ENCODE peak calls at places on chromosome 18, in four cellular contexts. N is mammary epithelial cell; E is activated CD4-positive, alpha-beta T cell treated with anti-CD3 and anti-CD28 coated beads, Interleukin-2, amount 50 U/mL, for 1 hour; G is NCI-H446 treated with DMSO at 0.1 percent for 48 hours. H is an unnamed sample.

GRCh38 chr18:49464718-49465598 is 4.5 kb upstream of the DYM start:
- DNase-seq in N (no peak), E (no peak), G (no peak), H (no peak)

GRCh38 chr18:12597775-12598174 is 60.1 kb downstream of the SPIRE1 start:
- DNase-seq in N (peak; percentile 83), E (no peak), G (no peak), H (no peak)

GRCh38 chr18:44592639-44593038 is 88.0 kb upstream of the SETBP1 start:
- DNase-seq in N (no peak), E (no peak), G (peak; percentile 30), H (no peak)

GRCh38 chr18:79939096-79939495 is 12.4 kb downstream of the SLC66A2 start:
- DNase-seq in N (no peak), E (no peak), G (no peak), H (no peak)

GRCh38 chr18:48488388-48488850 is 50.4 kb upstream of the CTIF start:
- DNase-seq in N (peak; percentile 73), E (no peak), G (no peak), H (no peak)

GRCh38 chr18:63775166-63775730 is at the start of gene SERPINB7:
- DNase-seq in N (peak; percentile 92), E (no peak), G (no peak), H (no peak)

GRCh38 chr18:54679318-54680149 is 88.5 kb downstream of the DYNAP start:
- DNase-seq in N (peak; percentile 64), E (no peak), G (peak; percentile 13), H (no peak)

GRCh38 chr18:13539050-13539449 is 187.3 kb downstream of the FAM210A start:
- DNase-seq in N (no peak), E (peak; percentile 27), G (no peak), H (peak; percentile 47)

GRCh38 chr18:27004056-27004829 is 138.7 kb upstream of the AQP4 start:
- DNase-seq in N (no peak), E (no peak), G (no peak), H (no peak)

GRCh38 chr18:8988262-8988871 is 114.1 kb upstream of the NDUFV2 start:
- DNase-seq in N (peak; percentile 34), E (peak; percentile 45), G (peak; percentile 45), H (peak; percentile 51)

GRCh38 chr18:10685484-10685883 is 159.7 kb downstream of the NAPG start:
- DNase-seq in N (no peak), E (no peak), G (no peak), H (no peak)

GRCh38 chr18:79947054-79947755 is 4.2 kb downstream of the SLC66A2 start:
- DNase-seq in N (peak; percentile 68), E (no peak), G (no peak), H (no peak)

GRCh38 chr18:8705941-8706544 is 687 bp downstream of the MTCL1 start:
- DNase-seq in N (peak; percentile 14), E (no peak), G (no peak), H (peak; percentile 32)

GRCh38 chr18:23229472-23229871 is 94.2 kb downstream of the CABLES1 start:
- DNase-seq in N (no peak), E (no peak), G (no peak), H (no peak)

GRCh38 chr18:33326975-33327374 is 113.5 kb downstream of the CCDC178 start:
- DNase-seq in N (no peak), E (no peak), G (no peak), H (no peak)

GRCh38 chr18:59814872-59815271 is 84.9 kb upstream of the PMAIP1 start:
- DNase-seq in N (peak; percentile 57), E (no peak), G (no peak), H (no peak)

GRCh38 chr18:59426855-59427254 is 67.8 kb upstream of the LMAN1 start:
- DNase-seq in N (peak; percentile 30), E (no peak), G (no peak), H (no peak)

GRCh38 chr18:13791181-13791580 is 32.8 kb upstream of the MC5R start:
- DNase-seq in N (peak; percentile 76), E (no peak), G (no peak), H (no peak)

GRCh38 chr18:61896118-61896517 is 3.3 kb upstream of the RNF152 start:
- DNase-seq in N (no peak), E (no peak), G (no peak), H (no peak)

GRCh38 chr18:47901624-47902362 is 28.7 kb downstream of the SMAD2 start:
- DNase-seq in N (peak; percentile 30), E (no peak), G (no peak), H (peak; percentile 18)

GRCh38 chr18:24913507-24914147 is 438.3 kb downstream of the ZNF521 start:
- DNase-seq in N (no peak), E (no peak), G (peak; percentile 30), H (no peak)

GRCh38 chr18:46152808-46153617 is 48.8 kb downstream of the HAUS1 start:
- DNase-seq in N (peak; percentile 82), E (no peak), G (no peak), H (no peak)

GRCh38 chr18:76495435-76496199 is 575 bp upstream of the ZNF516 start:
- DNase-seq in N (peak; percentile 32), E (no peak), G (no peak), H (peak; percentile 30)

GRCh38 chr18:3340682-3341097 is 78.8 kb downstream of the MYL12B start:
- DNase-seq in N (no peak), E (no peak), G (no peak), H (no peak)

GRCh38 chr18:49562481-49563129 is 748 bp downstream of the LIPG start:
- DNase-seq in N (peak; percentile 57), E (no peak), G (no peak), H (no peak)

GRCh38 chr18:58484989-58485962 is 143.6 kb downstream of the ALPK2 start:
- DNase-seq in N (no peak), E (no peak), G (no peak), H (no peak)

GRCh38 chr18:2302628-2303516 is 268.4 kb downstream of the METTL4 start:
- DNase-seq in N (peak; percentile 76), E (no peak), G (no peak), H (no peak)

GRCh38 chr18:62200121-62200914 is 13.3 kb downstream of the RELCH start:
- DNase-seq in N (peak; percentile 47), E (no peak), G (no peak), H (no peak)

GRCh38 chr18:74353169-74353775 is 37.6 kb downstream of the C18orf63 start:
- DNase-seq in N (peak; percentile 51), E (peak; percentile 57), G (peak; percentile 3), H (peak; percentile 11)

GRCh38 chr18:46488472-46489213 is 168.4 kb downstream of the LOXHD1 start:
- DNase-seq in N (no peak), E (no peak), G (peak; percentile 74), H (no peak)

GRCh38 chr18:34543940-34544339 is 166.2 kb upstream of the DTNA start:
- DNase-seq in N (no peak), E (no peak), G (no peak), H (no peak)

GRCh38 chr18:41955688-41956087 is 654 bp downstream of the PIK3C3 start:
- DNase-seq in N (peak; percentile 17), E (no peak), G (no peak), H (no peak)

GRCh38 chr18:37742436-37742835 is 176.8 kb upstream of the CELF4 start:
- DNase-seq in N (no peak), E (no peak), G (no peak), H (no peak)

GRCh38 chr18:49177812-49178211 is 227.0 kb upstream of the SMAD7 start:
- DNase-seq in N (peak; percentile 63), E (no peak), G (no peak), H (no peak)

GRCh38 chr18:22410126-22410525 is 7.6 kb downstream of the CTAGE1 start:
- DNase-seq in N (no peak), E (no peak), G (no peak), H (no peak)

GRCh38 chr18:45320724-45321123 is 294.6 kb upstream of the SLC14A2 start:
- DNase-seq in N (no peak), E (no peak), G (peak; percentile 21), H (no peak)

GRCh38 chr18:23230688-23231087 is 95.4 kb downstream of the CABLES1 start:
- DNase-seq in N (no peak), E (no peak), G (no peak), H (no peak)

GRCh38 chr18:9708882-9709877 is 1.1 kb downstream of the RAB31 start:
- DNase-seq in N (no peak), E (no peak), G (no peak), H (peak; percentile 25)

H was measured in germinal center.